ENCODE peak calls at places on chromosome 5, in eight cellular contexts. One of them, this sample, is unnamed.

GRCh38 chr5:179534431-179534830 is 15.9 kb upstream of the RUFY1 start:
- DNase-seq in brain microvascular endothelial cell: no peak
- DNase-seq in AG04450: no peak
- DNase-seq in heart right ventricle: no peak
- DNase-seq in endodermal cell: no peak
- DNase-seq in right atrium auricular region: no peak
- DNase-seq in astrocyte of the spinal cord: no peak
- DNase-seq in A549: no peak
- DNase-seq in this sample: no peak

GRCh38 chr5:5146530-5147160 is 6.5 kb downstream of the ADAMTS16 start:
- DNase-seq in endodermal cell: no peak
- DNase-seq in brain microvascular endothelial cell: no peak
- DNase-seq in AG04450: no peak
- DNase-seq in astrocyte of the spinal cord: peak
- DNase-seq in right atrium auricular region: no peak
- DNase-seq in heart right ventricle: no peak
- DNase-seq in A549: no peak
- DNase-seq in this sample: no peak

GRCh38 chr5:39948867-39949468 is 524.2 kb upstream of the DAB2 start:
- DNase-seq in brain microvascular endothelial cell: peak
- DNase-seq in right atrium auricular region: peak
- DNase-seq in astrocyte of the spinal cord: peak
- DNase-seq in A549: peak
- DNase-seq in endodermal cell: peak
- DNase-seq in heart right ventricle: no peak
- DNase-seq in AG04450: peak
- DNase-seq in this sample: peak

GRCh38 chr5:126195410-126196100 is 227.7 kb upstream of the GRAMD2B start:
- DNase-seq in AG04450: no peak
- DNase-seq in right atrium auricular region: no peak
- DNase-seq in heart right ventricle: no peak
- DNase-seq in astrocyte of the spinal cord: peak
- DNase-seq in endodermal cell: no peak
- DNase-seq in brain microvascular endothelial cell: no peak
- DNase-seq in A549: no peak
- DNase-seq in this sample: no peak

GRCh38 chr5:35046754-35047153 is 995 bp downstream of the AGXT2 start:
- DNase-seq in heart right ventricle: no peak
- DNase-seq in endodermal cell: no peak
- DNase-seq in A549: no peak
- DNase-seq in AG04450: peak
- DNase-seq in brain microvascular endothelial cell: peak
- DNase-seq in right atrium auricular region: no peak
- DNase-seq in astrocyte of the spinal cord: peak
- DNase-seq in this sample: peak

GRCh38 chr5:81980598-81981260 is 8.9 kb downstream of the ATG10 start:
- DNase-seq in astrocyte of the spinal cord: no peak
- DNase-seq in right atrium auricular region: no peak
- DNase-seq in endodermal cell: peak
- DNase-seq in AG04450: no peak
- DNase-seq in A549: no peak
- DNase-seq in brain microvascular endothelial cell: no peak
- DNase-seq in heart right ventricle: no peak
- DNase-seq in this sample: no peak

GRCh38 chr5:166370928-166371690 is 1920.3 kb upstream of the WWC1 start:
- DNase-seq in right atrium auricular region: no peak
- DNase-seq in endodermal cell: no peak
- DNase-seq in brain microvascular endothelial cell: no peak
- DNase-seq in astrocyte of the spinal cord: peak
- DNase-seq in A549: no peak
- DNase-seq in heart right ventricle: no peak
- DNase-seq in AG04450: no peak
- DNase-seq in this sample: no peak

GRCh38 chr5:67248703-67249589 is 52.3 kb upstream of the CD180 start:
- DNase-seq in heart right ventricle: no peak
- DNase-seq in endodermal cell: no peak
- DNase-seq in A549: no peak
- DNase-seq in right atrium auricular region: no peak
- DNase-seq in brain microvascular endothelial cell: no peak
- DNase-seq in astrocyte of the spinal cord: no peak
- DNase-seq in AG04450: no peak
- DNase-seq in this sample: peak

GRCh38 chr5:81657386-81657785 is 93.5 kb downstream of the SSBP2 start:
- DNase-seq in endodermal cell: no peak
- DNase-seq in astrocyte of the spinal cord: no peak
- DNase-seq in right atrium auricular region: no peak
- DNase-seq in brain microvascular endothelial cell: no peak
- DNase-seq in A549: no peak
- DNase-seq in AG04450: no peak
- DNase-seq in heart right ventricle: no peak
- DNase-seq in this sample: no peak

GRCh38 chr5:18113724-18114123 is 479.5 kb downstream of the TAF11L14 start:
- DNase-seq in astrocyte of the spinal cord: peak
- DNase-seq in right atrium auricular region: no peak
- DNase-seq in A549: no peak
- DNase-seq in endodermal cell: no peak
- DNase-seq in heart right ventricle: no peak
- DNase-seq in AG04450: no peak
- DNase-seq in brain microvascular endothelial cell: peak
- DNase-seq in this sample: no peak
- TF ChIP-seq CTCF in astrocyte of the spinal cord: no peak
- TF ChIP-seq CTCF in right atrium auricular region: no peak
- TF ChIP-seq CTCF in A549: peak
- TF ChIP-seq CTCF in endodermal cell: peak
- TF ChIP-seq CTCF in heart right ventricle: no peak
- TF ChIP-seq CTCF in AG04450: no peak
- TF ChIP-seq CTCF in brain microvascular endothelial cell: peak
- TF ChIP-seq CTCF in this sample: peak

GRCh38 chr5:1515921-1516571 is 7.7 kb downstream of the LPCAT1 start:
- DNase-seq in right atrium auricular region: peak
- DNase-seq in AG04450: no peak
- DNase-seq in endodermal cell: peak
- DNase-seq in A549: peak
- DNase-seq in brain microvascular endothelial cell: no peak
- DNase-seq in astrocyte of the spinal cord: no peak
- DNase-seq in heart right ventricle: peak
- DNase-seq in this sample: no peak
- H3K4me3 ChIP-seq in right atrium auricular region: no peak
- H3K4me3 ChIP-seq in AG04450: no peak
- H3K4me3 ChIP-seq in endodermal cell: no peak
- H3K4me3 ChIP-seq in A549: peak
- H3K4me3 ChIP-seq in brain microvascular endothelial cell: no peak
- H3K4me3 ChIP-seq in astrocyte of the spinal cord: no peak
- H3K4me3 ChIP-seq in heart right ventricle: no peak
- H3K4me3 ChIP-seq in this sample: no peak

GRCh38 chr5:150024241-150024984 is 23.9 kb downstream of the HMGXB3 start:
- DNase-seq in right atrium auricular region: no peak
- DNase-seq in AG04450: no peak
- DNase-seq in astrocyte of the spinal cord: no peak
- DNase-seq in A549: no peak
- DNase-seq in heart right ventricle: no peak
- DNase-seq in endodermal cell: no peak
- DNase-seq in brain microvascular endothelial cell: no peak
- DNase-seq in this sample: no peak
- TF ChIP-seq CTCF in right atrium auricular region: no peak
- TF ChIP-seq CTCF in AG04450: peak
- TF ChIP-seq CTCF in astrocyte of the spinal cord: no peak
- TF ChIP-seq CTCF in A549: no peak
- TF ChIP-seq CTCF in heart right ventricle: peak
- TF ChIP-seq CTCF in endodermal cell: no peak
- TF ChIP-seq CTCF in brain microvascular endothelial cell: no peak
- TF ChIP-seq CTCF in this sample: peak

DNA sequence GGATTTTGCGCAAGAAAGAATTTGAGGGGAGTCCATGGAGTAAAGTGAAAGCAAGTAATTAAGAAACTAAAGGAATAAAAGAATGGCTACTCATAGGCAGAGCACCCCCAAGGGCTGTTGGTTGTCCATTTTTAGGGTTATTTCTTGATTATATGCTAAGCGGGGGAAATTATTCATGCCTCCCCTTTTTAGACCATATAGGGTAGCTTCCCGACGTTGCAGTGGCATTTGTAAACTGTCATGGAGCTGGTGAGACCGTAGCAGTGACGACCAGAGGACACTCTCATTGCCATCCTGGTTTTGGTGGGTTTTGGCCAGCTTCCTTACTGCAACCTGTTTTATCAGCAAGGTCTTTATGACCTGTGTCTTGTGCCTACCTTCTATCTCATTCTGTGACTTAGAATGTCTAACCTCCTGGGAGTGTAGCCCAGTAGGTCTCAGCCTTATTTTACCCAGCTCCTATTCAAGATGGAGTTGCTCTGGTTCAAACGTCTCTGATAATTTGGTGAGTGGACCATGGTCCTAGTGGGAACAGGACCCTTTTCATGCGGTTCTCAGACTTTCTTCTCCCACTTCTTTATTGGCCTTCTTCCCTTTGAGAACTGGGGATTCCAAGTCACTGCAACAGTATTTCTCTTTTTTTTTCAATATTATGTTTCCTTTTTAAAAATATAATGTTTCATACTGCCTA is 1.3 kb upstream of the ERAP1 start:
- DNase-seq in astrocyte of the spinal cord: no peak
- DNase-seq in brain microvascular endothelial cell: no peak
- DNase-seq in heart right ventricle: no peak
- DNase-seq in A549: no peak
- DNase-seq in AG04450: no peak
- DNase-seq in right atrium auricular region: no peak
- DNase-seq in endodermal cell: no peak
- DNase-seq in this sample: no peak
- H3K4me3 ChIP-seq in astrocyte of the spinal cord: no peak
- H3K4me3 ChIP-seq in brain microvascular endothelial cell: no peak
- H3K4me3 ChIP-seq in heart right ventricle: no peak
- H3K4me3 ChIP-seq in A549: peak
- H3K4me3 ChIP-seq in AG04450: no peak
- H3K4me3 ChIP-seq in right atrium auricular region: no peak
- H3K4me3 ChIP-seq in endodermal cell: no peak
- H3K4me3 ChIP-seq in this sample: no peak

GRCh38 chr5:64811050-64811640 is 42.4 kb downstream of the CWC27 start:
- DNase-seq in right atrium auricular region: no peak
- DNase-seq in endodermal cell: no peak
- DNase-seq in astrocyte of the spinal cord: peak
- DNase-seq in AG04450: peak
- DNase-seq in brain microvascular endothelial cell: peak
- DNase-seq in heart right ventricle: no peak
- DNase-seq in A549: peak
- DNase-seq in this sample: peak
- TF ChIP-seq CTCF in right atrium auricular region: peak
- TF ChIP-seq CTCF in endodermal cell: peak
- TF ChIP-seq CTCF in astrocyte of the spinal cord: peak
- TF ChIP-seq CTCF in AG04450: peak
- TF ChIP-seq CTCF in brain microvascular endothelial cell: peak
- TF ChIP-seq CTCF in heart right ventricle: peak
- TF ChIP-seq CTCF in A549: peak
- TF ChIP-seq CTCF in this sample: peak

DNA sequence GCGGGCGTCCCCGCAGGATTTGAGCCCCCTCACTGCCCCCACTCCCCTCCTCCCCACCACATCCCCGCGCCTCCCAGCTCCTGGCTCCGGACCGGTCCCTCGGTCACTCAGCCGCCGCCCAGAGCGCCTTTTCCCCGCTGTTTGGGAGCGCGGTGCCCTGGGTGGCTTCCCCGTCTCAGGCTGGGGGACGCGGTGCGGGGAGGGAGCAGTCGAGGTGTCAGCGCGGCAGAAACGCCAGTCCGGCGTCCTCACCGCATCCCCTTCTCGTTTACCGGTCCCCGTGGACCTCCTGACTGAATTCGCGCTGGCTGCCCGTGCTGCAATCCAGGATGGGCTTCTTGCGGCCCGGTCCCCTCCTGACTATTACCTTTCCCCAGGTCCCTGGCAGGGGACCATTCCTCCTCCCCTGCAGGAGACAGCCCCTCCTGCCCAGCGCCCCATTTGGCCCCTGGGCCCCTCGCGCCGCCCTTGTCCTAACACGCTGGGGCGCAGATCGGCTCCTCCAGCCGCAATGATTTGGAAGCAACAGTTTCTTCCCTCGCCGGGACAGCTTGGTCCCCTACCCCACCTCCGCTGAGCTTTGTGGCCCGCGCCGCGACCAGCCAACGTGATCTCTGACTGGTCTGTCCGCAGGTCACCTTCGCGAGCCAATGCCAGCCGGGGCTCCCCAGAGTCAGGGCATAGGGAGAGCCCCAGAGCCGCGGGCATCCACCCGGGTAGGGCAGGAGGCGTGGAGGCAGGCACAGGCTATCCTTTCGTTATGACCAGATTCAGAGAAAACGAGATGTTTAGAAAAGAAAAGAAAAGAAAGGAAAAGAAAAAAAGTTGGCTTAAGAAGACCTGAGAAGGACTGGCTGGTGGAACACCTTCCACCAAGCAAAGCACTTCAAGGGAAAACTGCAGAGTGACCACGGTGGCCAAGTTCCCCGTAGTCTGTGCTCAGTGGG is 1.2 kb downstream of the ANKRD33B start:
- DNase-seq in A549: no peak
- DNase-seq in right atrium auricular region: no peak
- DNase-seq in endodermal cell: peak
- DNase-seq in astrocyte of the spinal cord: no peak
- DNase-seq in heart right ventricle: peak
- DNase-seq in brain microvascular endothelial cell: no peak
- DNase-seq in AG04450: no peak
- DNase-seq in this sample: no peak
- H3K4me3 ChIP-seq in A549: peak
- H3K4me3 ChIP-seq in right atrium auricular region: peak
- H3K4me3 ChIP-seq in endodermal cell: peak
- H3K4me3 ChIP-seq in astrocyte of the spinal cord: peak
- H3K4me3 ChIP-seq in heart right ventricle: peak
- H3K4me3 ChIP-seq in brain microvascular endothelial cell: peak
- H3K4me3 ChIP-seq in AG04450: peak
- H3K4me3 ChIP-seq in this sample: peak

This sample was measured in AG09309.